ENCODE peak calls at places on chromosomes 3 and 15, in ten cellular contexts. B, U, O, Q, Z, T, C, W, S and J are unnamed samples.

GRCh38 chr3:4416961-4417360 is 50.1 kb downstream of the SUMF1 start:
- DNase-seq in B (peak; percentile 86), U (no peak), O (peak; percentile 92), Q (no peak), Z (peak; percentile 100), T (no peak), C (no peak), W (peak; percentile 97), S (peak; percentile 78), J (peak; percentile 84)

GRCh38 chr3:159620281-159620680 is 368.4 kb upstream of the IL12A start:
- DNase-seq in B (no peak), U (no peak), O (no peak), Q (no peak), Z (no peak), T (no peak), C (no peak), W (no peak), S (no peak), J (no peak)

GRCh38 chr3:10772230-10773161 is 43.5 kb upstream of the SLC6A11 start:
- DNase-seq in B (no peak), U (peak; percentile 40), O (no peak), Q (no peak), Z (peak; percentile 67), T (no peak), C (peak; percentile 52), W (no peak), S (no peak), J (no peak)

GRCh38 chr3:69288161-69288895 is 97.6 kb downstream of the FRMD4B start:
- DNase-seq in B (no peak), U (peak; percentile 88), O (no peak), Q (no peak), Z (no peak), T (no peak), C (no peak), W (no peak), S (no peak), J (peak; percentile 16)

GRCh38 chr3:121126378-121127035 is 218.5 kb downstream of the STXBP5L start:
- DNase-seq in B (no peak), U (no peak), O (no peak), Q (no peak), Z (no peak), T (no peak), C (no peak), W (no peak), S (no peak), J (no peak)

GRCh38 chr15:32855942-32856341 is 138.1 kb downstream of the GREM1 start:
- DNase-seq in B (no peak), U (no peak), O (peak; percentile 100), Q (no peak), Z (peak; percentile 94), T (no peak), C (peak; percentile 81), W (no peak), S (no peak), J (no peak)

GRCh38 chr15:88645171-88646087 is 6.6 kb downstream of the ISG20 start:
- DNase-seq in B (no peak), U (no peak), O (no peak), Q (no peak), Z (no peak), T (no peak), C (no peak), W (peak; percentile 50), S (no peak), J (no peak)

GRCh38 chr15:92429378-92430066 is 35.8 kb downstream of the ST8SIA2 start:
- DNase-seq in B (no peak), U (peak; percentile 65), O (peak; percentile 61), Q (no peak), Z (peak; percentile 56), T (no peak), C (no peak), W (no peak), S (no peak), J (peak; percentile 78)

GRCh38 chr3:66904816-66905543 is 93.1 kb upstream of the KBTBD8 start:
- DNase-seq in B (no peak), U (no peak), O (peak; percentile 1), Q (no peak), Z (no peak), T (no peak), C (peak; percentile 12), W (no peak), S (no peak), J (no peak)

GRCh38 chr15:72312605-72313447 is 7.1 kb downstream of the CELF6 start:
- DNase-seq in B (peak; percentile 79), U (peak; percentile 82), O (peak; percentile 62), Q (no peak), Z (peak; percentile 72), T (no peak), C (peak; percentile 65), W (peak; percentile 75), S (peak; percentile 54), J (peak; percentile 85)

GRCh38 chr3:14716593-14716992 is 41.7 kb downstream of the C3orf20 start:
- DNase-seq in B (no peak), U (no peak), O (no peak), Q (no peak), Z (peak; percentile 56), T (no peak), C (no peak), W (no peak), S (no peak), J (no peak)

GRCh38 chr3:195773956-195774537 is 37.7 kb downstream of the MUC4 start:
- DNase-seq in B (no peak), U (no peak), O (no peak), Q (no peak), Z (no peak), T (no peak), C (no peak), W (no peak), S (no peak), J (no peak)

GRCh38 chr3:128486692-128487537 is 6.1 kb downstream of the GATA2 start:
- DNase-seq in B (no peak), U (peak; percentile 62), O (peak; percentile 41), Q (no peak), Z (peak; percentile 33), T (no peak), C (no peak), W (peak; percentile 62), S (no peak), J (peak; percentile 68)

GRCh38 chr3:50273689-50274065 is 4.7 kb downstream of the SEMA3B start:
- DNase-seq in B (no peak), U (no peak), O (no peak), Q (no peak), Z (no peak), T (no peak), C (no peak), W (no peak), S (no peak), J (no peak)

DNA sequence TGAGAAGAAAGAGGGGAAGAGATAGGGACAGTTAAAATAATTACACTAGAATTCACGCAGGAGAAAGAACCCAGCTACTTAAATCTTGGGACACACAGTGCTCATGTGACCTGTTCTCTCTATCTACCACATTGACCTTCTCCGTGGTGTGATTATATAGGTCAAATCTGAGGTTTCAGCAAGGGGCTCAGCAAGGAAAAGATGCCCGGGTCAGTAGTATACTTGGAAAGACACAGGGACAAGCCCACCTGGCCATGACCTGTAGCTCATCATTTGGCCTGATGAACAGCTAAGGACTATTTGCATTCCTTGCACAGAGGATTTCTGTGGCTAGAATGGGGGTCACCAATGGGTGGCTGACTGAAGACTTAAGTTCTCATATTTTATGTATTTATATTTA is 71.9 kb downstream of the SSR3 start:
- DNase-seq in B (no peak), U (no peak), O (no peak), Q (no peak), Z (no peak), T (no peak), C (no peak), W (no peak), S (no peak), J (no peak)
- H3K4me3 ChIP-seq in B (no peak overlapping the region), U (no peak overlapping the region), O (no peak overlapping the region), Q (no peak overlapping the region), Z (no peak overlapping the region), T (no peak overlapping the region), C (no peak overlapping the region), W (no peak overlapping the region), S (no peak overlapping the region), J (no peak overlapping the region)

GRCh38 chr3:25895443-25895842 is 105.6 kb downstream of the OXSM start:
- DNase-seq in B (no peak), U (no peak), O (peak; percentile 84), Q (no peak), Z (peak; percentile 31), T (no peak), C (no peak), W (no peak), S (no peak), J (no peak)
- H3K4me1 ChIP-seq in B (no peaks in the 10 kb centered on the region), U (peaks cover 3% of the 10 kb centered on the region), O (peaks cover 2% of the 10 kb centered on the region), Q (no peaks in the 10 kb centered on the region), Z (no peaks in the 10 kb centered on the region), T (no peaks in the 10 kb centered on the region), C (no peaks in the 10 kb centered on the region), W (no peaks in the 10 kb centered on the region), S (no peaks in the 10 kb centered on the region), J (no peaks in the 10 kb centered on the region)

DNA sequence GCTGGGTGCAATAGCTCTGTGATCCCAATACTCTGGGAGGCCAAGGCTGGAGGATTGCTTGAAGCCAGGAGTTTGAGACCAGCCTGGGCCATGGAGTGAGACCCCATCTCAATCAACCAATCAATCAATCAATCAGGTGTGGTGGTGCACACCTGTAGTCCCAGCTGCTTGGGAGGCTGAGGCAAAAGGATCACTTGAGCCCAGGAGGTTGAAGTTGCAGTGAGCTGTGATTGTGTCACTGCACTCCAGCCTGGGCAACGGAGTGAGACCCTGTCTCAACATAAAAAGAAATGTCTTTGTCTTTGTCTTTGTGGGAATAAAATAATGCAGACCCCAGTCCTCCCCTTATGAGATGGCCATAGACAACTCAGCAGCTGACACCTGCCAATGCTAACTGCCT is 34.9 kb upstream of the TLE3 start:
- DNase-seq in B (no peak), U (no peak), O (no peak), Q (no peak), Z (no peak), T (no peak), C (no peak), W (no peak), S (no peak), J (no peak)
- H3K4me3 ChIP-seq in B (no peak overlapping the region), U (no peak overlapping the region), O (no peak overlapping the region), Q (no peak overlapping the region), Z (no peak overlapping the region), T (no peak overlapping the region), C (no peak overlapping the region), W (no peak overlapping the region), S (no peak overlapping the region), J (no peak overlapping the region)

DNA sequence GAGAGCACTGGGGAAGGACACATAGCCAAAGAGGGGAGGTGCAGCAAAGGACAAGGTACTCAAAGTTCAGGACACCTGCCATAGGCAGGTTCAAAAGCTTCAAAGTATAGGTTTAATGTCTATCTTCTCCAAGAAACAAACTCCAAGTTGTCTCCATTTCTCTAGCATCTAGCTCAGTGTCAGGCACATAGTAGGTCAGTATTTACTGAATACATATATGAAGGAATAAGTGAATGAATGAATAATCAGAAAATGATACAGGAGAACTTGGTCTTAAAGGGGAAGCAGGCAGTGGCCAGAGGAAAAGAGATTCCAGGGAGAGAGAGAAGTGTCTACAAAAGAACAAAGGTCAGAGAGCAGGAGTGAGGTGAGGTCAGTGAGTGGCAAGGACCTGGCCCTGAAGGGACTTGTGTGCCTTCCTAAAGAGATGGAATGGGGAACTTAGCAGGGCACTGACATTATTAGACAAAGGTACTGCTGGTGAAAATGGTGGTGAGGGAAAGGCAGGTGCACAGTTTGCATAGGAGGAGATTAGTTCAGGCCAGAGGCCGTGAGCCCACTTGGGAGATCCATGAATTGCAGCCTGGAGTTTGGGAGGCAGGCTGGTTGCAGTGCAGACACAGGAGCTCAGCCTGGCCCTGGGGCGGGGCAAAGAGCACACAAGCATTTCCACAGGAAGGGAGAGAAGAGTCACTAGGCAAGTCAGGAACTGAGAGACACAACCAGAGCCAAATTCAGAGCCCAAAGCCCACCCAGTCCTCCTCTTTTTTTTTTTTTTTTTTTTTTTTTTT is 21.4 kb downstream of the TBC1D2B start:
- DNase-seq in B (no peak), U (peak; percentile 65), O (no peak), Q (no peak), Z (peak; percentile 50), T (no peak), C (peak; percentile 67), W (peak; percentile 67), S (no peak), J (peak; percentile 40)
- H3K4me1 ChIP-seq in B (peaks cover 52% of the 10 kb centered on the region), U (peaks cover 10% of the 10 kb centered on the region), O (peaks cover 31% of the 10 kb centered on the region), Q (peaks cover 37% of the 10 kb centered on the region), Z (peaks cover 28% of the 10 kb centered on the region), T (peaks cover 57% of the 10 kb centered on the region), C (peaks cover 52% of the 10 kb centered on the region), W (peaks cover 61% of the 10 kb centered on the region), S (peaks cover 9% of the 10 kb centered on the region), J (peaks cover 15% of the 10 kb centered on the region)